ENCODE peak calls at places on chromosome 4, in eight cellular contexts. One of them, this sample, is unnamed.

GRCh38 chr4:82733636-82734035 is 65.0 kb downstream of the SCD5 start:
- DNase-seq in stomach: no peak
- DNase-seq in HCT116: no peak
- DNase-seq in GM12891: no peak
- DNase-seq in upper lobe of left lung: no peak
- DNase-seq in prostate gland: no peak
- DNase-seq in K562: no peak
- DNase-seq in breast epithelium: no peak
- DNase-seq in this sample: no peak

GRCh38 chr4:38889143-38889542 is 21.5 kb downstream of the FAM114A1 start:
- DNase-seq in stomach: no peak
- DNase-seq in HCT116: peak
- DNase-seq in GM12891: peak
- DNase-seq in upper lobe of left lung: no peak
- DNase-seq in prostate gland: no peak
- DNase-seq in K562: no peak
- DNase-seq in breast epithelium: no peak
- DNase-seq in this sample: no peak

GRCh38 chr4:26786916-26787315 is 73.7 kb upstream of the STIM2 start:
- DNase-seq in stomach: no peak
- DNase-seq in HCT116: no peak
- DNase-seq in GM12891: no peak
- DNase-seq in upper lobe of left lung: no peak
- DNase-seq in prostate gland: no peak
- DNase-seq in K562: no peak
- DNase-seq in breast epithelium: no peak
- DNase-seq in this sample: peak

GRCh38 chr4:77600521-77601451 is 4.8 kb upstream of the CXCL13 start:
- DNase-seq in stomach: peak
- DNase-seq in HCT116: peak
- DNase-seq in GM12891: no peak
- DNase-seq in upper lobe of left lung: peak
- DNase-seq in prostate gland: peak
- DNase-seq in K562: peak
- DNase-seq in breast epithelium: no peak
- DNase-seq in this sample: no peak

GRCh38 chr4:10006604-10007435 is 14.5 kb downstream of the SLC2A9 start:
- DNase-seq in stomach: peak
- DNase-seq in HCT116: peak
- DNase-seq in GM12891: no peak
- DNase-seq in upper lobe of left lung: peak
- DNase-seq in prostate gland: peak
- DNase-seq in K562: no peak
- DNase-seq in breast epithelium: peak
- DNase-seq in this sample: no peak

GRCh38 chr4:145623831-145624230 is 4.6 kb downstream of the MMAA start:
- DNase-seq in stomach: no peak
- DNase-seq in HCT116: no peak
- DNase-seq in GM12891: no peak
- DNase-seq in upper lobe of left lung: no peak
- DNase-seq in prostate gland: no peak
- DNase-seq in K562: no peak
- DNase-seq in breast epithelium: no peak
- DNase-seq in this sample: no peak

GRCh38 chr4:20474119-20474518 is 222.4 kb downstream of the SLIT2 start:
- DNase-seq in stomach: no peak
- DNase-seq in HCT116: no peak
- DNase-seq in GM12891: no peak
- DNase-seq in upper lobe of left lung: no peak
- DNase-seq in prostate gland: no peak
- DNase-seq in K562: no peak
- DNase-seq in breast epithelium: no peak
- DNase-seq in this sample: no peak

GRCh38 chr4:105558277-105558676 is 5.9 kb downstream of the ARHGEF38 start:
- DNase-seq in stomach: no peak
- DNase-seq in HCT116: no peak
- DNase-seq in GM12891: no peak
- DNase-seq in upper lobe of left lung: no peak
- DNase-seq in prostate gland: no peak
- DNase-seq in K562: no peak
- DNase-seq in breast epithelium: no peak
- DNase-seq in this sample: no peak

GRCh38 chr4:100635899-100636298 is 118.1 kb upstream of the EMCN start:
- DNase-seq in stomach: peak
- DNase-seq in HCT116: no peak
- DNase-seq in GM12891: no peak
- DNase-seq in upper lobe of left lung: no peak
- DNase-seq in prostate gland: no peak
- DNase-seq in K562: no peak
- DNase-seq in breast epithelium: no peak
- DNase-seq in this sample: no peak

GRCh38 chr4:186172551-186172950 is 18.8 kb upstream of the CYP4V2 start:
- DNase-seq in stomach: no peak
- DNase-seq in HCT116: no peak
- DNase-seq in GM12891: no peak
- DNase-seq in upper lobe of left lung: no peak
- DNase-seq in prostate gland: no peak
- DNase-seq in K562: no peak
- DNase-seq in breast epithelium: no peak
- DNase-seq in this sample: no peak

GRCh38 chr4:7424553-7425111 is 10.1 kb downstream of the PSAPL1 start:
- DNase-seq in stomach: peak
- DNase-seq in HCT116: no peak
- DNase-seq in GM12891: no peak
- DNase-seq in upper lobe of left lung: peak
- DNase-seq in prostate gland: no peak
- DNase-seq in K562: no peak
- DNase-seq in breast epithelium: peak
- DNase-seq in this sample: no peak

GRCh38 chr4:184215709-184216328 is 1.9 kb downstream of the ENPP6 start:
- DNase-seq in stomach: peak
- DNase-seq in HCT116: no peak
- DNase-seq in GM12891: no peak
- DNase-seq in upper lobe of left lung: no peak
- DNase-seq in prostate gland: no peak
- DNase-seq in K562: no peak
- DNase-seq in breast epithelium: no peak
- DNase-seq in this sample: no peak

GRCh38 chr4:24765331-24765990 is 29.9 kb upstream of the SOD3 start:
- DNase-seq in stomach: no peak
- DNase-seq in HCT116: no peak
- DNase-seq in GM12891: no peak
- DNase-seq in upper lobe of left lung: no peak
- DNase-seq in prostate gland: no peak
- DNase-seq in K562: no peak
- DNase-seq in breast epithelium: no peak
- DNase-seq in this sample: no peak

GRCh38 chr4:80340036-80340435 is 4.5 kb downstream of the CFAP299 start:
- DNase-seq in stomach: no peak
- DNase-seq in HCT116: no peak
- DNase-seq in GM12891: no peak
- DNase-seq in upper lobe of left lung: no peak
- DNase-seq in prostate gland: no peak
- DNase-seq in K562: no peak
- DNase-seq in breast epithelium: no peak
- DNase-seq in this sample: no peak

GRCh38 chr4:5137927-5138326 is 86.6 kb downstream of the STK32B start:
- DNase-seq in stomach: peak
- DNase-seq in HCT116: no peak
- DNase-seq in GM12891: no peak
- DNase-seq in upper lobe of left lung: no peak
- DNase-seq in prostate gland: no peak
- DNase-seq in K562: no peak
- DNase-seq in breast epithelium: no peak
- DNase-seq in this sample: no peak

GRCh38 chr4:38774181-38774580 is 8.6 kb downstream of the TLR10 start:
- DNase-seq in stomach: no peak
- DNase-seq in HCT116: no peak
- DNase-seq in GM12891: no peak
- DNase-seq in upper lobe of left lung: no peak
- DNase-seq in prostate gland: no peak
- DNase-seq in K562: no peak
- DNase-seq in breast epithelium: no peak
- DNase-seq in this sample: no peak

GRCh38 chr4:179415016-179415841 is 1973.0 kb upstream of the AGA start:
- DNase-seq in stomach: no peak
- DNase-seq in HCT116: no peak
- DNase-seq in GM12891: no peak
- DNase-seq in upper lobe of left lung: no peak
- DNase-seq in prostate gland: no peak
- DNase-seq in K562: no peak
- DNase-seq in breast epithelium: no peak
- DNase-seq in this sample: no peak
- TF ChIP-seq POLR2AphosphoS5 in stomach: no peak
- TF ChIP-seq POLR2AphosphoS5 in HCT116: no peak
- TF ChIP-seq POLR2AphosphoS5 in GM12891: no peak
- TF ChIP-seq POLR2AphosphoS5 in upper lobe of left lung: no peak
- TF ChIP-seq POLR2AphosphoS5 in prostate gland: no peak
- TF ChIP-seq POLR2AphosphoS5 in K562: no peak
- TF ChIP-seq POLR2AphosphoS5 in breast epithelium: no peak
- TF ChIP-seq POLR2AphosphoS5 in this sample: no peak

DNA sequence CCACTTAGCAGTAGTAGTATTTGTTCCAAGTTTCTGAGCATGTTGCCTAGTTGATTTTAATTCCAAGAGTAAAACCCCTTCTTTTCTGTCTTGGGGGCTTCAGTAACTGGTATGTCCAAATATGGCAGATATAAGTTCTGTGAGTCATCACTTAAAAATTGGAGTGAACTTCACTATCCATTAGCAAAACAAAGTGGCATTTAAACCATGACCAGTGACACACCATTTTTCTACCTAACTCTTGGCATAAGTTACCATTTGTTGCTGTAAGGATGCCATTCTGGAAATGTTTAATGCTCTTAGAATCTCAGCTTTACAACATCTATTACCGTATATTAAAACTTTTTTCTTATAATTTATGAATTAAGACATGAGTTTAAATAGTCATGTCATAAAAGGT is 102.0 kb downstream of the CBR4 start:
- DNase-seq in stomach: no peak
- DNase-seq in HCT116: no peak
- DNase-seq in GM12891: no peak
- DNase-seq in upper lobe of left lung: no peak
- DNase-seq in prostate gland: no peak
- DNase-seq in K562: no peak
- DNase-seq in breast epithelium: no peak
- DNase-seq in this sample: no peak
- TF ChIP-seq POLR2AphosphoS5 in stomach: no peak
- TF ChIP-seq POLR2AphosphoS5 in HCT116: no peak
- TF ChIP-seq POLR2AphosphoS5 in GM12891: no peak
- TF ChIP-seq POLR2AphosphoS5 in upper lobe of left lung: no peak
- TF ChIP-seq POLR2AphosphoS5 in prostate gland: no peak
- TF ChIP-seq POLR2AphosphoS5 in K562: no peak
- TF ChIP-seq POLR2AphosphoS5 in breast epithelium: no peak
- TF ChIP-seq POLR2AphosphoS5 in this sample: no peak

GRCh38 chr4:153204247-153205027 is at the start of gene TRIM2:
- DNase-seq in stomach: peak
- DNase-seq in HCT116: peak
- DNase-seq in GM12891: no peak
- DNase-seq in upper lobe of left lung: peak
- DNase-seq in prostate gland: peak
- DNase-seq in K562: peak
- DNase-seq in breast epithelium: no peak
- DNase-seq in this sample: no peak
- TF ChIP-seq POLR2AphosphoS5 in stomach: peak
- TF ChIP-seq POLR2AphosphoS5 in HCT116: peak
- TF ChIP-seq POLR2AphosphoS5 in GM12891: no peak
- TF ChIP-seq POLR2AphosphoS5 in upper lobe of left lung: no peak
- TF ChIP-seq POLR2AphosphoS5 in prostate gland: peak
- TF ChIP-seq POLR2AphosphoS5 in K562: no peak
- TF ChIP-seq POLR2AphosphoS5 in breast epithelium: no peak
- TF ChIP-seq POLR2AphosphoS5 in this sample: no peak

GRCh38 chr4:3374011-3374645 is 67.6 kb upstream of the HGFAC start:
- DNase-seq in stomach: no peak
- DNase-seq in HCT116: no peak
- DNase-seq in GM12891: no peak
- DNase-seq in upper lobe of left lung: no peak
- DNase-seq in prostate gland: no peak
- DNase-seq in K562: no peak
- DNase-seq in breast epithelium: no peak
- DNase-seq in this sample: no peak

GRCh38 chr4:3377557-3377956 is 64.2 kb upstream of the HGFAC start:
- DNase-seq in stomach: no peak
- DNase-seq in HCT116: no peak
- DNase-seq in GM12891: no peak
- DNase-seq in upper lobe of left lung: no peak
- DNase-seq in prostate gland: no peak
- DNase-seq in K562: no peak
- DNase-seq in breast epithelium: no peak
- DNase-seq in this sample: no peak

GRCh38 chr4:3376266-3376665 is 65.5 kb upstream of the HGFAC start:
- DNase-seq in stomach: no peak
- DNase-seq in HCT116: no peak
- DNase-seq in GM12891: no peak
- DNase-seq in upper lobe of left lung: no peak
- DNase-seq in prostate gland: no peak
- DNase-seq in K562: no peak
- DNase-seq in breast epithelium: no peak
- DNase-seq in this sample: no peak

GRCh38 chr4:3374667-3375066 is 67.1 kb upstream of the HGFAC start:
- DNase-seq in stomach: no peak
- DNase-seq in HCT116: no peak
- DNase-seq in GM12891: no peak
- DNase-seq in upper lobe of left lung: no peak
- DNase-seq in prostate gland: no peak
- DNase-seq in K562: no peak
- DNase-seq in breast epithelium: no peak
- DNase-seq in this sample: no peak

GRCh38 chr4:3375688-3376087 is 66.1 kb upstream of the HGFAC start:
- DNase-seq in stomach: no peak
- DNase-seq in HCT116: no peak
- DNase-seq in GM12891: no peak
- DNase-seq in upper lobe of left lung: no peak
- DNase-seq in prostate gland: no peak
- DNase-seq in K562: no peak
- DNase-seq in breast epithelium: no peak
- DNase-seq in this sample: no peak
- TF ChIP-seq POLR2AphosphoS5 in stomach: no peak
- TF ChIP-seq POLR2AphosphoS5 in HCT116: no peak
- TF ChIP-seq POLR2AphosphoS5 in GM12891: no peak
- TF ChIP-seq POLR2AphosphoS5 in upper lobe of left lung: no peak
- TF ChIP-seq POLR2AphosphoS5 in prostate gland: no peak
- TF ChIP-seq POLR2AphosphoS5 in K562: no peak
- TF ChIP-seq POLR2AphosphoS5 in breast epithelium: no peak
- TF ChIP-seq POLR2AphosphoS5 in this sample: no peak

DNA sequence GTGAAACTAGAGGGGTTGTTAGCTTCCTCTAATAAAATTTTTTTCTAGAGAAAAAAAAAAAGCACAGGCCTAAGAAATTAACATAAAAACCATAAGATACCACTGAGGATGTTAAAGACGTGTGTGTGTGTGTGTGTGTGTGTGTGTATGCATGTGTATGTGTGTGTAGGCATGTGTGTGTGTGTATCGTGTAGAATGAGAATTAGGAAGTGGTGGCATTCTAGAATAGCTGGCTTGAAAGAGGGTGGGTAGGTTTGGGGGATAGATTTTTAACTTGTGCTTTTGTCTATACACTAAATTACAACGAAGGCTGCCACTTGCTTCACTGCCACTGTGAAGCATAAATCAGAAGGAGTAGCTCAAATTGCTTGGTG is 22.5 kb upstream of the AFM start:
- DNase-seq in stomach: no peak
- DNase-seq in HCT116: no peak
- DNase-seq in GM12891: no peak
- DNase-seq in upper lobe of left lung: no peak
- DNase-seq in prostate gland: no peak
- DNase-seq in K562: no peak
- DNase-seq in breast epithelium: no peak
- DNase-seq in this sample: no peak
- TF ChIP-seq POLR2AphosphoS5 in stomach: no peak
- TF ChIP-seq POLR2AphosphoS5 in HCT116: no peak
- TF ChIP-seq POLR2AphosphoS5 in GM12891: no peak
- TF ChIP-seq POLR2AphosphoS5 in upper lobe of left lung: no peak
- TF ChIP-seq POLR2AphosphoS5 in prostate gland: no peak
- TF ChIP-seq POLR2AphosphoS5 in K562: no peak
- TF ChIP-seq POLR2AphosphoS5 in breast epithelium: no peak
- TF ChIP-seq POLR2AphosphoS5 in this sample: no peak

GRCh38 chr4:76198411-76199237 is 15.0 kb downstream of the SCARB2 start:
- DNase-seq in stomach: peak
- DNase-seq in HCT116: no peak
- DNase-seq in GM12891: no peak
- DNase-seq in upper lobe of left lung: peak
- DNase-seq in prostate gland: peak
- DNase-seq in K562: peak
- DNase-seq in breast epithelium: no peak
- DNase-seq in this sample: peak
- TF ChIP-seq POLR2AphosphoS5 in stomach: peak
- TF ChIP-seq POLR2AphosphoS5 in HCT116: no peak
- TF ChIP-seq POLR2AphosphoS5 in GM12891: no peak
- TF ChIP-seq POLR2AphosphoS5 in upper lobe of left lung: peak
- TF ChIP-seq POLR2AphosphoS5 in prostate gland: peak
- TF ChIP-seq POLR2AphosphoS5 in K562: no peak
- TF ChIP-seq POLR2AphosphoS5 in breast epithelium: no peak
- TF ChIP-seq POLR2AphosphoS5 in this sample: peak